ENCODE peak calls at places on chromosomes 1 and 21, in nine cellular contexts. One of them, this sample, is unnamed.

GRCh38 chr1:32989160-32989894 is 24.7 kb upstream of the RNF19B start:
- DNase-seq in ascending aorta: peak; percentile 71
- DNase-seq in Peyer's patch: peak; percentile 35
- DNase-seq in neural progenitor cell: no peak
- DNase-seq in cardiac muscle cell: peak; percentile 27
- DNase-seq in astrocyte of the spinal cord: peak; percentile 98
- DNase-seq in NCI-H1417: no peak
- DNase-seq in AG09309: peak; percentile 89
- DNase-seq in GM23248: peak; percentile 97
- DNase-seq in this sample: peak; percentile 70

GRCh38 chr1:157494093-157494492 is 58.2 kb downstream of the FCRL5 start:
- DNase-seq in AG09309: no peak
- DNase-seq in ascending aorta: no peak
- DNase-seq in neural progenitor cell: no peak
- DNase-seq in NCI-H1417: no peak
- DNase-seq in GM23248: no peak
- DNase-seq in cardiac muscle cell: no peak
- DNase-seq in Peyer's patch: no peak
- DNase-seq in astrocyte of the spinal cord: no peak
- DNase-seq in this sample: no peak

GRCh38 chr1:17405898-17406759 is 33.3 kb downstream of the RCC2 start:
- DNase-seq in cardiac muscle cell: peak; percentile 82
- DNase-seq in astrocyte of the spinal cord: peak; percentile 55
- DNase-seq in neural progenitor cell: peak; percentile 86
- DNase-seq in GM23248: peak; percentile 73
- DNase-seq in NCI-H1417: peak; percentile 32
- DNase-seq in ascending aorta: no peak
- DNase-seq in AG09309: peak; percentile 10
- DNase-seq in Peyer's patch: peak; percentile 24
- DNase-seq in this sample: peak; percentile 73

GRCh38 chr1:221440658-221441057 is 301.2 kb downstream of the DUSP10 start:
- DNase-seq in astrocyte of the spinal cord: peak; percentile 41
- DNase-seq in AG09309: no peak
- DNase-seq in neural progenitor cell: peak; percentile 2
- DNase-seq in GM23248: peak; percentile 56
- DNase-seq in Peyer's patch: no peak
- DNase-seq in NCI-H1417: no peak
- DNase-seq in ascending aorta: no peak
- DNase-seq in cardiac muscle cell: peak; percentile 55
- DNase-seq in this sample: no peak

GRCh38 chr1:1058088-1058905 is 15.8 kb downstream of the RNF223 start:
- DNase-seq in neural progenitor cell: peak; percentile 63
- DNase-seq in NCI-H1417: no peak
- DNase-seq in Peyer's patch: no peak
- DNase-seq in GM23248: no peak
- DNase-seq in ascending aorta: no peak
- DNase-seq in cardiac muscle cell: no peak
- DNase-seq in AG09309: no peak
- DNase-seq in astrocyte of the spinal cord: no peak
- DNase-seq in this sample: no peak

GRCh38 chr1:56448937-56449336 is 130.4 kb downstream of the PLPP3 start:
- DNase-seq in AG09309: no peak
- DNase-seq in cardiac muscle cell: no peak
- DNase-seq in NCI-H1417: no peak
- DNase-seq in neural progenitor cell: no peak
- DNase-seq in astrocyte of the spinal cord: no peak
- DNase-seq in GM23248: peak; percentile 22
- DNase-seq in ascending aorta: no peak
- DNase-seq in Peyer's patch: no peak
- DNase-seq in this sample: no peak

GRCh38 chr1:31152181-31152768 is 86.8 kb upstream of the PUM1 start:
- DNase-seq in cardiac muscle cell: no peak
- DNase-seq in GM23248: peak; percentile 89
- DNase-seq in NCI-H1417: no peak
- DNase-seq in Peyer's patch: no peak
- DNase-seq in neural progenitor cell: no peak
- DNase-seq in astrocyte of the spinal cord: peak; percentile 35
- DNase-seq in AG09309: peak; percentile 57
- DNase-seq in ascending aorta: no peak
- DNase-seq in this sample: peak; percentile 54

GRCh38 chr1:76939107-76939816 is 72.0 kb downstream of the ST6GALNAC5 start:
- DNase-seq in neural progenitor cell: no peak
- DNase-seq in GM23248: peak; percentile 57
- DNase-seq in AG09309: no peak
- DNase-seq in ascending aorta: no peak
- DNase-seq in NCI-H1417: no peak
- DNase-seq in cardiac muscle cell: peak; percentile 57
- DNase-seq in Peyer's patch: no peak
- DNase-seq in astrocyte of the spinal cord: peak; percentile 34
- DNase-seq in this sample: peak; percentile 1

GRCh38 chr1:153793261-153793972 is 18.2 kb downstream of the SLC27A3 start:
- DNase-seq in GM23248: no peak
- DNase-seq in astrocyte of the spinal cord: no peak
- DNase-seq in neural progenitor cell: peak; percentile 82
- DNase-seq in NCI-H1417: no peak
- DNase-seq in Peyer's patch: no peak
- DNase-seq in cardiac muscle cell: no peak
- DNase-seq in ascending aorta: no peak
- DNase-seq in AG09309: no peak
- DNase-seq in this sample: no peak

GRCh38 chr1:1358433-1359201 is at the start of gene MXRA8:
- DNase-seq in Peyer's patch: no peak
- DNase-seq in GM23248: peak; percentile 94
- DNase-seq in ascending aorta: peak; percentile 51
- DNase-seq in cardiac muscle cell: peak; percentile 62
- DNase-seq in AG09309: peak; percentile 64
- DNase-seq in neural progenitor cell: peak; percentile 63
- DNase-seq in NCI-H1417: no peak
- DNase-seq in astrocyte of the spinal cord: peak; percentile 87
- DNase-seq in this sample: no peak

GRCh38 chr1:208044568-208045241 is 133.8 kb upstream of the CD34 start:
- DNase-seq in ascending aorta: no peak
- DNase-seq in AG09309: no peak
- DNase-seq in NCI-H1417: no peak
- DNase-seq in astrocyte of the spinal cord: no peak
- DNase-seq in Peyer's patch: no peak
- DNase-seq in GM23248: no peak
- DNase-seq in neural progenitor cell: no peak
- DNase-seq in cardiac muscle cell: no peak
- DNase-seq in this sample: no peak

GRCh38 chr21:39082656-39083376 is 100.4 kb downstream of the PSMG1 start:
- DNase-seq in AG09309: no peak
- DNase-seq in astrocyte of the spinal cord: no peak
- DNase-seq in NCI-H1417: peak; percentile 52
- DNase-seq in ascending aorta: no peak
- DNase-seq in cardiac muscle cell: no peak
- DNase-seq in Peyer's patch: no peak
- DNase-seq in neural progenitor cell: peak; percentile 51
- DNase-seq in GM23248: no peak
- DNase-seq in this sample: no peak

GRCh38 chr1:1071486-1072298 is 2.4 kb downstream of the RNF223 start:
- DNase-seq in astrocyte of the spinal cord: no peak
- DNase-seq in neural progenitor cell: no peak
- DNase-seq in cardiac muscle cell: no peak
- DNase-seq in GM23248: no peak
- DNase-seq in AG09309: no peak
- DNase-seq in Peyer's patch: no peak
- DNase-seq in NCI-H1417: no peak
- DNase-seq in ascending aorta: no peak
- DNase-seq in this sample: no peak

GRCh38 chr1:91894036-91894761 is 8.2 kb upstream of the TGFBR3 start:
- DNase-seq in NCI-H1417: no peak
- DNase-seq in astrocyte of the spinal cord: no peak
- DNase-seq in cardiac muscle cell: no peak
- DNase-seq in neural progenitor cell: no peak
- DNase-seq in GM23248: peak; percentile 78
- DNase-seq in ascending aorta: no peak
- DNase-seq in Peyer's patch: no peak
- DNase-seq in AG09309: no peak
- DNase-seq in this sample: no peak

This sample was measured in SK-MEL-5.